ENCODE peak calls at places on chromosomes 6 and 20, in eight cellular contexts. E, N, F, H, R, I, G and D are unnamed samples. For H3K9me3, the result is how much of the 10 kb centered on the place peaks cover.

GRCh38 chr6:112202639-112203341 is 51.6 kb downstream of the LAMA4 start:
- DNase-seq in R (no peak), E (no peak), H (no peak), I (no peak), F (no peak), G (no peak), N (no peak), D (no peak)

GRCh38 chr6:38153076-38153475 is 333.5 kb downstream of the ZFAND3 start:
- DNase-seq in F (no peak), N (no peak), H (no peak), G (no peak), R (no peak), I (no peak), E (no peak), D (no peak)

GRCh38 chr6:89611666-89612065 is 26.9 kb downstream of the LYRM2 start:
- DNase-seq in N (no peak), G (no peak), E (no peak), R (no peak), F (no peak), I (no peak), H (no peak), D (no peak)

GRCh38 chr6:84825461-84825860 is 61.1 kb upstream of the TBX18 start:
- DNase-seq in R (no peak), G (no peak), I (no peak), F (peak), E (no peak), H (no peak), N (no peak), D (no peak)

GRCh38 chr20:45088247-45088646 is 12.7 kb downstream of the KCNS1 start:
- DNase-seq in I (no peak), N (no peak), E (no peak), H (no peak), F (no peak), G (no peak), R (no peak), D (no peak)

GRCh38 chr6:7905416-7905815 is 5.2 kb downstream of the TXNDC5 start:
- DNase-seq in I (no peak), N (no peak), G (no peak), R (no peak), F (no peak), H (no peak), E (no peak), D (no peak)

GRCh38 chr6:40295251-40295949 is 291.8 kb downstream of the LRFN2 start:
- DNase-seq in F (no peak), G (no peak), N (no peak), E (no peak), H (no peak), R (no peak), I (no peak), D (no peak)

GRCh38 chr20:11581271-11581670 is 336.4 kb upstream of the BTBD3 start:
- DNase-seq in G (peak), I (no peak), F (no peak), E (no peak), N (no peak), R (no peak), H (no peak), D (no peak)

GRCh38 chr6:81734500-81735140 is 17.9 kb downstream of the TENT5A start:
- DNase-seq in G (no peak), N (no peak), R (no peak), H (no peak), F (no peak), E (no peak), I (no peak), D (no peak)

GRCh38 chr6:145904391-145904790 is 59.8 kb downstream of the SHPRH start:
- DNase-seq in R (no peak), G (no peak), N (no peak), H (no peak), E (no peak), I (no peak), F (no peak), D (no peak)

GRCh38 chr6:143677891-143678737 is at the start of gene PHACTR2:
- DNase-seq in R (peak), E (no peak), H (peak), G (peak), N (peak), I (peak), F (peak), D (peak)

GRCh38 chr6:148750826-148751225 is 4.0 kb downstream of the UST start:
- DNase-seq in N (no peak), I (no peak), F (no peak), R (no peak), G (no peak), H (no peak), E (no peak), D (no peak)

GRCh38 chr6:62670490-62671223 is 384.6 kb upstream of the KHDRBS2 start:
- DNase-seq in R (no peak), F (no peak), E (no peak), H (no peak), I (no peak), G (no peak), N (no peak), D (no peak)

GRCh38 chr6:111382476-111383294 is 100.3 kb downstream of the REV3L start:
- DNase-seq in E (no peak), I (no peak), R (no peak), G (no peak), H (no peak), F (no peak), N (no peak), D (peak)

GRCh38 chr6:71502961-71503360 is 214.3 kb downstream of the OGFRL1 start:
- DNase-seq in H (no peak), R (no peak), N (no peak), I (no peak), F (no peak), G (no peak), E (no peak), D (no peak)

GRCh38 chr20:1301031-1301529 is 27.9 kb downstream of the SDCBP2 start:
- DNase-seq in F (peak), R (no peak), H (no peak), N (no peak), E (no peak), G (no peak), I (no peak), D (no peak)

GRCh38 chr6:80594461-80594860 is 488.0 kb downstream of the BCKDHB start:
- DNase-seq in H (no peak), R (no peak), I (no peak), E (no peak), N (no peak), F (no peak), G (no peak), D (no peak)

DNA sequence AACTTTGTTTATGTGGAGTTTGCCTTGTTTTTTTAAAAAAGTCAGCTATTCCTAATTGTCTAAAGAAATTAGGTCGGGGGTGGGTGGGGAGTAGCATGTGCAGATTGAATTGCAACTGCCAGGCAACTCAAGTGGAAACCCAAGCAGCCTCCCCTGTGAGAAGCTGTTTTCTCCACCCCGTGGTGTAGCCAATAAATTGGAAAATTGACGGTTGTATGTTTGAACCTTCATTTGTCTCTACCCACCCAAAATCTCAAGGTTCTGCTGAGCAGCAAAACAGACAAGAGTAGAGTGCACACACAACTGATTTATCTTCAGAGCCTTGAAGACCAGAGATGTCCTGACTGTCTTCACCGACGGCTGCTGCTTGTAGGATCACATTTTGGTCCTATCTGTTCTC is 88.5 kb downstream of the DTD1 start:
- DNase-seq in G (no peak), N (no peak), H (no peak), F (no peak), R (no peak), E (no peak), I (no peak), D (no peak)
- TF ChIP-seq POLR2A in G (no peak), N (no peak), H (no peak), F (no peak), R (no peak), E (no peak), I (no peak), D (no peak)

DNA sequence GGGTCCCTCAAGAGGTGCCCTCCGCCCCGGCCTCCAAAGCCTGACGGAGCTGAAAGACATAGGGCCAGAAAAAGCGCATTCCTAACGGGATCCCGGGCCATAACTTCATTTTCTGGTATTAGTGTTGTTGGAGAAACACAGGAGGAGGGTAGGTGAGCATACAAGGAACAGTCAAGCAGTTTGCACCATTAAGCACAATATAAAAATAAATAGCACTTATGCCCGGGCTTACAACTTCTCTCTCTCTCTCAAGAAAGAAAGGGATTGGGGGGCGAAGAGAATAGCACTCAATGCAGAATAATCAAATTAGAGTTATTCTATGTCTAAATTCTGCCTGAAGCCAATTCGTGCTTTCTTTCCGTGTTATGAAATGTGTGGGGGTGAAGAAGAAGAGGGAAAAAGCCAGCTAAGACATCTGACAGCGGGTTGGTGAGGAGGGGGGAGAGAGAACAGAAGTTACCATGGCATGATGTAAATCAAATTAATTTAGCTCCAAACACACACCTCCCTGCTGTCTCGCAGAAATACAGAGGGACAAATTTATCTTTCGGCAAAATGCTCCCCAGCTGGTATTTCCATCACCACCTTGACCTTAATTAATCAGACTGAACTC is 493 bp upstream of the METTL24 start:
- DNase-seq in I (no peak), F (no peak), E (no peak), N (no peak), H (no peak), G (no peak), R (no peak), D (no peak)
- H3K27ac ChIP-seq in I (peak), F (no peak), E (peak), N (peak), H (peak), G (no peak), R (peak), D (peak)

DNA sequence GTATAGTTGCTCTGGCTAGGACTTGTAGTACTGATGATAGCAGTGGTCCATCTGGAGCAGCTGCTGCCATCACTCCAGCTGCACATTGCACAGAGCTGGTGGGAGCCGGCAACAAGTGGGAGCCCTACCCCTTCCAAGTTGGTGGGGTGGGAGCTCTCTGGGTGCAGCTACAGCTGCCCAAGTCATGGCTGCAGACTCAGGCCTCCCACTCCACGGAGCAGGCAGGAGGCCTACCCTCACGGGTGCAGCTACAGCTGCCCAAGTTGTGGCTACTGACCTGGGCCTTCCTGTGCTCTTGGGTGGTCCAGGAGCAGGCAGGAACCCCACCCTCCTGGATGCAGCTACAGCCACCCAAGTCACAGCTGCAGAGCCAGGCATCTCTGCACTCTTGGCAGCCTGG is 32.1 kb upstream of the ASIP start:
- DNase-seq in H (no peak), F (no peak), R (no peak), I (no peak), N (no peak), E (no peak), G (no peak), D (no peak)
- H3K9me3 ChIP-seq in H (under half), F (under half), R (under half), I (under half), N (under half), E (under half), G (under half), D (under half)

GRCh38 chr20:10540636-10541493 is 105.8 kb downstream of the SLX4IP start:
- DNase-seq in H (no peak), R (no peak), I (no peak), N (no peak), G (peak), E (no peak), F (no peak), D (no peak)
- TF ChIP-seq POLR2A in H (no peak), R (no peak), I (no peak), N (no peak), G (no peak), E (no peak), F (no peak), D (no peak)

DNA sequence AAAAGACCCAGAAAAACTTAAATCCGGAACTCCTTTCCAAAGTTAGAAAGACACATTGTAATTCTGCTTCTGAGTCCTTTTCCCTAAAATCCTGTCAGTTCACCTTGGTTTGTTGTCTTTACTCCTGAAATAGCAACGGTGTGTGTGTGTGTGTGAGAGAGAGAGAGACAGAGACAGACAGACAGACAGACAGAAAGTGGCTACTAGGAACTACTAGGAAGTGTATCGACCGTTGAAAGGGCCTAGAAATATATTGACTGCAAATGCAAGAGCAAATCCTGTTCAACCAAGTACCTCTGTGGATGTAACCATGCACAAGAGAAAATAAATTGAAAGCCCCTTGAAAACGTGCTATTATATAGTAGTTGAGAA is 100.0 kb upstream of the MLIP start:
- DNase-seq in N (no peak), R (no peak), F (no peak), G (no peak), E (no peak), H (no peak), I (no peak), D (no peak)
- H3K27ac ChIP-seq in N (no peak), R (no peak), F (no peak), G (no peak), E (no peak), H (no peak), I (no peak), D (peak)